ENCODE peak calls at places on chromosome 12, in six cellular contexts. One of them, this sample, is unnamed.

GRCh38 chr12:25972783-25973182 is 14.3 kb downstream of the RASSF8 start:
- DNase-seq in pancreas: no peak
- DNase-seq in lower lobe of right lung: no peak
- DNase-seq in left lung: no peak
- DNase-seq in H1: no peak
- DNase-seq in left ventricle myocardium inferior: no peak
- DNase-seq in this sample: no peak

GRCh38 chr12:93502802-93503623 is 35.7 kb downstream of the MRPL42 start:
- DNase-seq in H1: peak; percentile 61
- DNase-seq in left lung: no peak
- DNase-seq in pancreas: no peak
- DNase-seq in left ventricle myocardium inferior: no peak
- DNase-seq in lower lobe of right lung: no peak
- DNase-seq in this sample: no peak

GRCh38 chr12:46299846-46300245 is 31.0 kb upstream of the SLC38A1 start:
- DNase-seq in left ventricle myocardium inferior: no peak
- DNase-seq in pancreas: no peak
- DNase-seq in H1: no peak
- DNase-seq in left lung: no peak
- DNase-seq in lower lobe of right lung: no peak
- DNase-seq in this sample: no peak

GRCh38 chr12:45208604-45209487 is 7.0 kb upstream of the ANO6 start:
- DNase-seq in left lung: no peak
- DNase-seq in left ventricle myocardium inferior: no peak
- DNase-seq in lower lobe of right lung: no peak
- DNase-seq in H1: no peak
- DNase-seq in pancreas: no peak
- DNase-seq in this sample: no peak

GRCh38 chr12:24991209-24992049 is 42.5 kb upstream of the BCAT1 start:
- DNase-seq in H1: no peak
- DNase-seq in pancreas: no peak
- DNase-seq in left ventricle myocardium inferior: no peak
- DNase-seq in lower lobe of right lung: no peak
- DNase-seq in left lung: no peak
- DNase-seq in this sample: no peak

GRCh38 chr12:124188561-124189405 is 106.1 kb upstream of the RFLNA start:
- DNase-seq in lower lobe of right lung: no peak
- DNase-seq in H1: no peak
- DNase-seq in left ventricle myocardium inferior: no peak
- DNase-seq in left lung: no peak
- DNase-seq in pancreas: no peak
- DNase-seq in this sample: no peak

GRCh38 chr12:47777741-47778558 is 4.9 kb downstream of the SLC48A1 start:
- DNase-seq in left lung: no peak
- DNase-seq in lower lobe of right lung: peak; percentile 57
- DNase-seq in left ventricle myocardium inferior: peak; percentile 49
- DNase-seq in pancreas: no peak
- DNase-seq in H1: no peak
- DNase-seq in this sample: no peak

GRCh38 chr12:109264095-109264942 is 44.8 kb downstream of the FOXN4 start:
- DNase-seq in left ventricle myocardium inferior: peak; percentile 70
- DNase-seq in lower lobe of right lung: peak; percentile 74
- DNase-seq in left lung: peak; percentile 61
- DNase-seq in H1: peak; percentile 93
- DNase-seq in pancreas: peak; percentile 85
- DNase-seq in this sample: no peak

GRCh38 chr12:94273272-94273671 is 124.9 kb downstream of the PLXNC1 start:
- DNase-seq in pancreas: no peak
- DNase-seq in H1: no peak
- DNase-seq in left lung: no peak
- DNase-seq in lower lobe of right lung: no peak
- DNase-seq in left ventricle myocardium inferior: no peak
- DNase-seq in this sample: no peak

GRCh38 chr12:124829008-124829707 is 34.5 kb downstream of the SCARB1 start:
- DNase-seq in left ventricle myocardium inferior: no peak
- DNase-seq in H1: no peak
- DNase-seq in pancreas: no peak
- DNase-seq in lower lobe of right lung: no peak
- DNase-seq in left lung: no peak
- DNase-seq in this sample: no peak

GRCh38 chr12:25051583-25052190 is 102.8 kb upstream of the BCAT1 start:
- DNase-seq in left lung: no peak
- DNase-seq in lower lobe of right lung: peak; percentile 47
- DNase-seq in pancreas: no peak
- DNase-seq in left ventricle myocardium inferior: no peak
- DNase-seq in H1: no peak
- DNase-seq in this sample: no peak

GRCh38 chr12:14836336-14837210 is 6.8 kb downstream of the ART4 start:
- DNase-seq in lower lobe of right lung: no peak
- DNase-seq in H1: no peak
- DNase-seq in left ventricle myocardium inferior: no peak
- DNase-seq in left lung: no peak
- DNase-seq in pancreas: no peak
- DNase-seq in this sample: no peak

DNA sequence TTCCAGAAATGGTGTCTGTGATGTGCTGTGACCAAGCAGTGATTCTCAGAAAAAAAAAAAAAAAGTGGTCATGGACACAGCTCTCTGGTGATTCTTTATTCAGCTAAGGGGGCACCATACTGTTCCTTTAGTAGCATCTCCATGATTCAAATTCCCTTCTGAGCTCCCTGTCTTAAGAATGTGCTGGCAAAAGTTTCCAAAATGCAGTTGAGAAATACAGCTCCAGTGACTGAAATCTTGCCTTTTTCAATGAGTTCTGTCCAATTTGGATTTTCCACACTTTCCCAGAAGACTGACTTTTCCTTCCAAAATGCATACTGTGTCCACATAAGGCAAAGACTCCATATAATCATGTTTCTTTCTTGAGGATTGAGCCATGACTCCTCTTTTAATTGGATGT is 24.3 kb upstream of the CPM start:
- DNase-seq in pancreas: no peak
- DNase-seq in H1: no peak
- DNase-seq in lower lobe of right lung: no peak
- DNase-seq in left ventricle myocardium inferior: no peak
- DNase-seq in left lung: no peak
- DNase-seq in this sample: no peak
- H3K9me3 ChIP-seq in pancreas: no peaks in the 10 kb centered on the region
- H3K9me3 ChIP-seq in H1: peaks cover 11% of the 10 kb centered on the region
- H3K9me3 ChIP-seq in lower lobe of right lung: no peaks in the 10 kb centered on the region
- H3K9me3 ChIP-seq in left ventricle myocardium inferior: no peaks in the 10 kb centered on the region
- H3K9me3 ChIP-seq in left lung: no peaks in the 10 kb centered on the region
- H3K9me3 ChIP-seq in this sample: no peaks in the 10 kb centered on the region

DNA sequence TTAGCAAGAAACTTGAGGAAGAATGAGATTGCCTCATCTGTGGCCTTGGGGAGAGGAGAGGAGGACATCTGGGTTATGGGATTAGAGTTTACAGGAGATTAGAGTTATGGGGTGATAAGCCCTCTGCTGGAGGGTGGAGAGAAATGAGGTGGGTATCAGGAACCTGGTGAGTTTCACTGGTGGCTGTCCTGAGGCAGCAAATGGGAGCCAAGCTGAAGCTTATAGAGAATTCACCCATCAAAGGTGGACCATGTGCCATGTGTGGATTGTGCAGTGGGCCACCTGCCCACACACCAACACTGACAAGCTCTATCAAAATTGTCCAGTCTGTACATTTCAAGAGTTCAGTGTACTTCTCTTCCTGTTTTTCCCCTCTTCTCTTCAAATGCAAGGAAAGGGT is 135.3 kb downstream of the AEBP2 start:
- DNase-seq in pancreas: no peak
- DNase-seq in left lung: no peak
- DNase-seq in left ventricle myocardium inferior: no peak
- DNase-seq in H1: no peak
- DNase-seq in lower lobe of right lung: no peak
- DNase-seq in this sample: no peak
- H3K27me3 ChIP-seq in pancreas: no peaks in the 10 kb centered on the region
- H3K27me3 ChIP-seq in left lung: no peaks in the 10 kb centered on the region
- H3K27me3 ChIP-seq in left ventricle myocardium inferior: no peaks in the 10 kb centered on the region
- H3K27me3 ChIP-seq in H1: no peaks in the 10 kb centered on the region
- H3K27me3 ChIP-seq in lower lobe of right lung: no peaks in the 10 kb centered on the region
- H3K27me3 ChIP-seq in this sample: no peaks in the 10 kb centered on the region

GRCh38 chr12:16221776-16222175 is 55.7 kb downstream of the SLC15A5 start:
- DNase-seq in pancreas: no peak
- DNase-seq in H1: no peak
- DNase-seq in lower lobe of right lung: no peak
- DNase-seq in left ventricle myocardium inferior: no peak
- DNase-seq in left lung: no peak
- DNase-seq in this sample: no peak

GRCh38 chr12:16229676-16230075 is 47.8 kb downstream of the SLC15A5 start:
- DNase-seq in lower lobe of right lung: no peak
- DNase-seq in left lung: no peak
- DNase-seq in H1: no peak
- DNase-seq in left ventricle myocardium inferior: no peak
- DNase-seq in pancreas: no peak
- DNase-seq in this sample: no peak

GRCh38 chr12:16228067-16228466 is 49.4 kb downstream of the SLC15A5 start:
- DNase-seq in left lung: no peak
- DNase-seq in left ventricle myocardium inferior: no peak
- DNase-seq in pancreas: no peak
- DNase-seq in H1: no peak
- DNase-seq in lower lobe of right lung: no peak
- DNase-seq in this sample: no peak

GRCh38 chr12:16224196-16224595 is 53.3 kb downstream of the SLC15A5 start:
- DNase-seq in left ventricle myocardium inferior: no peak
- DNase-seq in left lung: no peak
- DNase-seq in lower lobe of right lung: no peak
- DNase-seq in H1: no peak
- DNase-seq in pancreas: no peak
- DNase-seq in this sample: no peak

DNA sequence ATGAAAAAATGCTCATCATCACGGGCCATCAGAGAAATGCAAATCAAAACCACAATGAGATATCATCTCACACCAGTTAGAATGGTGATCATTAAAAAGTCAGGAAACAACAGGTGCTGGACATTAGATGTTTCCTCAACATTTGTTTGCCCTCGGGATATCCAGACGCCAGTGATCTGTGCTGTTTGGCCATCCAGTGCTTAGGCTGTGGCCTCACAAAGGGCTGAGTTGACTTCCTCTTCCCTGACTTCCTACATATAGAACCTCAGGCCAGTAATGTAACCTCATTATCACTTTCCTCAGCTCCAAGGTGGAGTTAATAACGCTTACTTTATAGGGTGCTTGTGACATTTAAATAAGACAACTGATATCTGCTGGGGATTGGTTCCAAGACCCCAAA is 51.8 kb downstream of the SLC15A5 start:
- DNase-seq in left ventricle myocardium inferior: no peak
- DNase-seq in lower lobe of right lung: no peak
- DNase-seq in pancreas: no peak
- DNase-seq in left lung: no peak
- DNase-seq in H1: no peak
- DNase-seq in this sample: no peak
- H3K9me3 ChIP-seq in left ventricle myocardium inferior: no peaks in the 10 kb centered on the region
- H3K9me3 ChIP-seq in lower lobe of right lung: no peaks in the 10 kb centered on the region
- H3K9me3 ChIP-seq in pancreas: no peaks in the 10 kb centered on the region
- H3K9me3 ChIP-seq in left lung: no peaks in the 10 kb centered on the region
- H3K9me3 ChIP-seq in H1: no peaks in the 10 kb centered on the region
- H3K9me3 ChIP-seq in this sample: no peaks in the 10 kb centered on the region

DNA sequence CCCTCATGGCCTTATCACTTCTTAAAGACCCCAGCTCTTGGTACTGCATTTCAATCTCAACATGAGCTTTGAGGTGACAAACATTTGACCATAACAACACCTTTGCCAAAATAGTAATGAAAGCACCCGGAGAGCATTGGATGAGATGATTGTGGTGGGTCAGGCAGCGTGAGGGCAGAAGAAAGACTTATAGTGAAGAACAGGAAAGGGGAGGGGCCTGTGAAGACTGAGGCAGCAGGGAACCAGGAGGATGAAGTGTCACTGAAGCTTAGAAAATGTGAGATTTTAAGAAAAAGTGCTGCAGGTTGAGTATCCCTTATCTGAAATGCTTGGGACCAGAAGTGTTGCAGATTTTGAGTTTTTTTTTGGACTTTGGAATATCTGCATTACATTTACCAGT is 86.3 kb downstream of the EMP1 start:
- DNase-seq in pancreas: no peak
- DNase-seq in lower lobe of right lung: no peak
- DNase-seq in H1: no peak
- DNase-seq in left ventricle myocardium inferior: no peak
- DNase-seq in left lung: no peak
- DNase-seq in this sample: no peak
- H3K27me3 ChIP-seq in pancreas: no peaks in the 10 kb centered on the region
- H3K27me3 ChIP-seq in lower lobe of right lung: peaks cover 7% of the 10 kb centered on the region
- H3K27me3 ChIP-seq in H1: no peaks in the 10 kb centered on the region
- H3K27me3 ChIP-seq in left ventricle myocardium inferior: peaks cover 58% of the 10 kb centered on the region
- H3K27me3 ChIP-seq in left lung: no peaks in the 10 kb centered on the region
- H3K27me3 ChIP-seq in this sample: no peaks in the 10 kb centered on the region

DNA sequence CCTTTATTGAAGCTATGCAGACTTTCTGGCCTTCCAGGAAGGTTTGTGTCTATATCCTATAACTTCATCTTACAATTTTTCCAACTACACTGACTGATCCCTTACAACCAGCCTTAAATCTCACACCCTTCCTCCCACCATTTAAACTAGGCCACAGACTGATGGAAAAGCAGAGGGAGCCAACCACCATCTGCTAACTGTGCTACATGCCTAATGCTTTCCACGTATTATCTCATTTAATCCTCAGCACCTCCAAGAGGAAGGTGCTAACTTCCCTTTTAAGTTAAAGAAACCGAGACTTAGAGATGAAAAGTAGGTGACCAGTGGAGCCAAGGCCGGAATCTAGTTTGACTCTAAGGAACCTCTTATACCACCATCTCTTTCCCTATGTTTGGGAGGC is 22.7 kb upstream of the BLTP3B start:
- DNase-seq in left lung: no peak
- DNase-seq in left ventricle myocardium inferior: no peak
- DNase-seq in lower lobe of right lung: no peak
- DNase-seq in pancreas: no peak
- DNase-seq in H1: no peak
- DNase-seq in this sample: no peak
- H3K9me3 ChIP-seq in left lung: no peaks in the 10 kb centered on the region
- H3K9me3 ChIP-seq in left ventricle myocardium inferior: no peaks in the 10 kb centered on the region
- H3K9me3 ChIP-seq in lower lobe of right lung: no peaks in the 10 kb centered on the region
- H3K9me3 ChIP-seq in pancreas: no peaks in the 10 kb centered on the region
- H3K9me3 ChIP-seq in H1: peaks cover 4% of the 10 kb centered on the region
- H3K9me3 ChIP-seq in this sample: no peaks in the 10 kb centered on the region

DNA sequence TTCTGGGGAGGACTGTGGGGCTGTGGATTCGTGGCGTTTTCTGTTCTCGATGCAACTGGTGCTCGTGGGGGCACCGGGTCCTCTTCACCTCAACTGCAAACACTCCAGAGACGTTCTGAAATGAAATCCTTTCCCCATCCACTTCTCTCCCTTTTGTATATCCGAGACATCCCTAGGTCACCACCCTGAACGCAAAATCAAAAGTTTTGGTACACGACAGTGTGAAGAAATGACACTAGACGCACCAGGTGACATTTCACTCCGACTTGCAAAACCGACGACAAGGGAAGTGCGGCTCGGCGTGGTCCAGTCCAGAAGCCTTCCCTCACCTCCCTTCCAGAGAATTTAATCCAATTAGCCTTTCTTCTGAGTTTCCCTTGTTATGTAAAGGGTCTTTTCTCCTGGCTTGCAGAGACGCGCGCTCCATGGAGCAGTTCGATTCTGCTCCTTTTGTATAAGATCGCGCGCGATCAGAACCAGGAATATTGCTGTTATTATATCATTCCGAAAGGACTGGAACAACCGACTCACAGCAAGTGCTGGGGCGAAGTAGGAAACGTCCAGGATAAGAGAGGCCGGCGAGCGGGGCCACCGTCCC is 2.5 kb downstream of the RFX4 start:
- DNase-seq in H1: no peak
- DNase-seq in left ventricle myocardium inferior: no peak
- DNase-seq in lower lobe of right lung: no peak
- DNase-seq in pancreas: no peak
- DNase-seq in left lung: no peak
- DNase-seq in this sample: no peak
- H3K27me3 ChIP-seq in H1: peaks cover 71% of the 10 kb centered on the region
- H3K27me3 ChIP-seq in left ventricle myocardium inferior: peaks cover 100% of the 10 kb centered on the region
- H3K27me3 ChIP-seq in lower lobe of right lung: peaks cover 96% of the 10 kb centered on the region
- H3K27me3 ChIP-seq in pancreas: no peaks in the 10 kb centered on the region
- H3K27me3 ChIP-seq in left lung: peaks cover 100% of the 10 kb centered on the region
- H3K27me3 ChIP-seq in this sample: peaks cover 28% of the 10 kb centered on the region